ENCODE peak calls at places on chromosomes 12 and 14, in four cellular contexts. One of them, this sample, is unnamed.

GRCh38 chr12:52236386-52237050 is 3.5 kb downstream of the KRT7 start:
- DNase-seq in IMR-90: no peak
- DNase-seq in transverse colon: no peak
- DNase-seq in tibial nerve: no peak
- DNase-seq in this sample: no peak

GRCh38 chr14:102316048-102316745 is 3.3 kb upstream of the ZNF839 start:
- DNase-seq in IMR-90: peak; percentile 75
- DNase-seq in transverse colon: peak; percentile 39
- DNase-seq in tibial nerve: peak; percentile 70
- DNase-seq in this sample: no peak

GRCh38 chr12:19710811-19711793 is 271.8 kb downstream of the AEBP2 start:
- DNase-seq in tibial nerve: peak; percentile 25
- DNase-seq in transverse colon: no peak
- DNase-seq in IMR-90: no peak
- DNase-seq in this sample: no peak

GRCh38 chr12:12718853-12719252 is 1.7 kb downstream of the CDKN1B start:
- DNase-seq in transverse colon: no peak
- DNase-seq in tibial nerve: no peak
- DNase-seq in IMR-90: peak; percentile 76
- DNase-seq in this sample: no peak

GRCh38 chr12:52041695-52042123 is 9.5 kb upstream of the NR4A1 start:
- DNase-seq in transverse colon: no peak
- DNase-seq in IMR-90: peak; percentile 44
- DNase-seq in tibial nerve: no peak
- DNase-seq in this sample: no peak

GRCh38 chr14:96989293-96989692 is 192.1 kb downstream of the VRK1 start:
- DNase-seq in IMR-90: no peak
- DNase-seq in transverse colon: no peak
- DNase-seq in tibial nerve: no peak
- DNase-seq in this sample: no peak

GRCh38 chr14:98704441-98704840 is 567.6 kb downstream of the BCL11B start:
- DNase-seq in tibial nerve: no peak
- DNase-seq in IMR-90: no peak
- DNase-seq in transverse colon: peak; percentile 9
- DNase-seq in this sample: peak; percentile 3

GRCh38 chr12:107436376-107436775 is 249.2 kb upstream of the PWP1 start:
- DNase-seq in tibial nerve: no peak
- DNase-seq in transverse colon: no peak
- DNase-seq in IMR-90: peak; percentile 83
- DNase-seq in this sample: no peak

GRCh38 chr12:92603741-92604432 is 98.9 kb upstream of the PLEKHG7 start:
- DNase-seq in transverse colon: no peak
- DNase-seq in IMR-90: peak; percentile 50
- DNase-seq in tibial nerve: no peak
- DNase-seq in this sample: no peak

GRCh38 chr12:94716339-94716738 is 66.0 kb upstream of the TMCC3 start:
- DNase-seq in transverse colon: no peak
- DNase-seq in tibial nerve: no peak
- DNase-seq in IMR-90: no peak
- DNase-seq in this sample: no peak

GRCh38 chr12:5888816-5889315 is 56.2 kb downstream of the ANO2 start:
- DNase-seq in tibial nerve: no peak
- DNase-seq in IMR-90: no peak
- DNase-seq in transverse colon: no peak
- DNase-seq in this sample: no peak

GRCh38 chr14:39025810-39026627 is 77.0 kb downstream of the SEC23A start:
- DNase-seq in transverse colon: no peak
- DNase-seq in IMR-90: no peak
- DNase-seq in tibial nerve: no peak
- DNase-seq in this sample: no peak

GRCh38 chr12:30863839-30864238 is 62.7 kb upstream of the TSPAN11 start:
- DNase-seq in tibial nerve: no peak
- DNase-seq in transverse colon: no peak
- DNase-seq in IMR-90: no peak
- DNase-seq in this sample: no peak

GRCh38 chr12:26539131-26539530 is 293.9 kb downstream of the ITPR2 start:
- DNase-seq in transverse colon: peak; percentile 15
- DNase-seq in IMR-90: no peak
- DNase-seq in tibial nerve: no peak
- DNase-seq in this sample: no peak

GRCh38 chr14:34665785-34666425 is 36.0 kb upstream of the SNX6 start:
- DNase-seq in IMR-90: peak; percentile 96
- DNase-seq in transverse colon: peak; percentile 17
- DNase-seq in tibial nerve: peak; percentile 76
- DNase-seq in this sample: peak; percentile 61

GRCh38 chr14:30443368-30444007 is 115.5 kb upstream of the G2E3 start:
- DNase-seq in tibial nerve: no peak
- DNase-seq in IMR-90: peak; percentile 46
- DNase-seq in transverse colon: no peak
- DNase-seq in this sample: no peak

GRCh38 chr12:106386836-106387555 is 29.4 kb downstream of the POLR3B start:
- DNase-seq in IMR-90: peak; percentile 65
- DNase-seq in tibial nerve: no peak
- DNase-seq in transverse colon: no peak
- DNase-seq in this sample: no peak

GRCh38 chr14:89731534-89731933 is 223.0 kb downstream of the EFCAB11 start:
- DNase-seq in IMR-90: no peak
- DNase-seq in tibial nerve: no peak
- DNase-seq in transverse colon: no peak
- DNase-seq in this sample: no peak

GRCh38 chr12:106840217-106840616 is 65.7 kb downstream of the RIC8B start:
- DNase-seq in tibial nerve: no peak
- DNase-seq in transverse colon: no peak
- DNase-seq in IMR-90: peak; percentile 64
- DNase-seq in this sample: no peak

GRCh38 chr12:68381476-68381875 is 49.3 kb upstream of the MDM1 start:
- DNase-seq in IMR-90: no peak
- DNase-seq in tibial nerve: no peak
- DNase-seq in transverse colon: no peak
- DNase-seq in this sample: no peak

GRCh38 chr14:102905116-102906108 is 17.1 kb upstream of the AMN start:
- DNase-seq in transverse colon: no peak
- DNase-seq in IMR-90: no peak
- DNase-seq in tibial nerve: no peak
- DNase-seq in this sample: no peak

GRCh38 chr12:27245039-27245438 is 953 bp downstream of the STK38L start:
- DNase-seq in tibial nerve: no peak
- DNase-seq in IMR-90: no peak
- DNase-seq in transverse colon: no peak
- DNase-seq in this sample: no peak

GRCh38 chr14:35419429-35419841 is 14.9 kb upstream of the NFKBIA start:
- DNase-seq in tibial nerve: no peak
- DNase-seq in IMR-90: no peak
- DNase-seq in transverse colon: no peak
- DNase-seq in this sample: no peak

GRCh38 chr14:37037636-37038387 is 134.6 kb downstream of the SLC25A21 start:
- DNase-seq in transverse colon: no peak
- DNase-seq in IMR-90: no peak
- DNase-seq in tibial nerve: no peak
- DNase-seq in this sample: no peak

GRCh38 chr14:71318097-71318459 is 410.8 kb downstream of the PCNX1 start:
- DNase-seq in transverse colon: no peak
- DNase-seq in IMR-90: no peak
- DNase-seq in tibial nerve: no peak
- DNase-seq in this sample: no peak

GRCh38 chr14:34324363-34324795 is 137.7 kb downstream of the SPTSSA start:
- DNase-seq in transverse colon: peak; percentile 12
- DNase-seq in IMR-90: peak; percentile 26
- DNase-seq in tibial nerve: peak; percentile 60
- DNase-seq in this sample: no peak

GRCh38 chr14:68471029-68471963 is 321.6 kb downstream of the ZFP36L1 start:
- DNase-seq in tibial nerve: no peak
- DNase-seq in IMR-90: no peak
- DNase-seq in transverse colon: no peak
- DNase-seq in this sample: no peak

GRCh38 chr12:94100990-94101901 is 47.1 kb upstream of the PLXNC1 start:
- DNase-seq in IMR-90: peak; percentile 58
- DNase-seq in tibial nerve: peak; percentile 70
- DNase-seq in transverse colon: peak; percentile 85
- DNase-seq in this sample: peak; percentile 80

GRCh38 chr14:89507521-89507920 is 90.5 kb upstream of the FOXN3 start:
- DNase-seq in transverse colon: no peak
- DNase-seq in IMR-90: peak; percentile 91
- DNase-seq in tibial nerve: no peak
- DNase-seq in this sample: no peak

GRCh38 chr12:124172646-124173045 is 122.2 kb upstream of the RFLNA start:
- DNase-seq in transverse colon: no peak
- DNase-seq in tibial nerve: no peak
- DNase-seq in IMR-90: no peak
- DNase-seq in this sample: no peak

GRCh38 chr12:13986031-13986430 is 4.6 kb upstream of the GRIN2B start:
- DNase-seq in IMR-90: no peak
- DNase-seq in transverse colon: no peak
- DNase-seq in tibial nerve: no peak
- DNase-seq in this sample: no peak

GRCh38 chr12:51846209-51846779 is 2.2 kb downstream of the FIGNL2 start:
- DNase-seq in IMR-90: no peak
- DNase-seq in tibial nerve: no peak
- DNase-seq in transverse colon: no peak
- DNase-seq in this sample: no peak

GRCh38 chr12:80716711-80717469 is at the start of gene MYF5:
- DNase-seq in IMR-90: no peak
- DNase-seq in tibial nerve: no peak
- DNase-seq in transverse colon: no peak
- DNase-seq in this sample: no peak

GRCh38 chr14:65840118-65840751 is 427.7 kb downstream of the FUT8 start:
- DNase-seq in tibial nerve: no peak
- DNase-seq in transverse colon: no peak
- DNase-seq in IMR-90: no peak
- DNase-seq in this sample: no peak

GRCh38 chr12:4114986-4115385 is 158.6 kb upstream of the CCND2 start:
- DNase-seq in IMR-90: no peak
- DNase-seq in transverse colon: no peak
- DNase-seq in tibial nerve: no peak
- DNase-seq in this sample: no peak

GRCh38 chr12:24078318-24078765 is 128.9 kb upstream of the SOX5 start:
- DNase-seq in IMR-90: peak; percentile 57
- DNase-seq in tibial nerve: no peak
- DNase-seq in transverse colon: no peak
- DNase-seq in this sample: no peak

GRCh38 chr14:77110286-77110685 is 12.2 kb downstream of the CIPC start:
- DNase-seq in tibial nerve: no peak
- DNase-seq in transverse colon: no peak
- DNase-seq in IMR-90: no peak
- DNase-seq in this sample: no peak

GRCh38 chr14:77109656-77110055 is 11.6 kb downstream of the CIPC start:
- DNase-seq in transverse colon: no peak
- DNase-seq in IMR-90: no peak
- DNase-seq in tibial nerve: no peak
- DNase-seq in this sample: no peak

GRCh38 chr14:77106666-77107065 is 8.6 kb downstream of the CIPC start:
- DNase-seq in IMR-90: no peak
- DNase-seq in tibial nerve: no peak
- DNase-seq in transverse colon: no peak
- DNase-seq in this sample: no peak

GRCh38 chr14:77107228-77107627 is 9.2 kb downstream of the CIPC start:
- DNase-seq in transverse colon: no peak
- DNase-seq in tibial nerve: peak; percentile 33
- DNase-seq in IMR-90: no peak
- DNase-seq in this sample: no peak

GRCh38 chr14:77108753-77109152 is 10.7 kb downstream of the CIPC start:
- DNase-seq in tibial nerve: no peak
- DNase-seq in transverse colon: no peak
- DNase-seq in IMR-90: no peak
- DNase-seq in this sample: no peak
- H3K36me3 ChIP-seq in tibial nerve: peaks cover 4% of the 10 kb centered on the region
- H3K36me3 ChIP-seq in transverse colon: peaks cover 48% of the 10 kb centered on the region
- H3K36me3 ChIP-seq in IMR-90: peaks cover 14% of the 10 kb centered on the region
- H3K36me3 ChIP-seq in this sample: peaks cover 2% of the 10 kb centered on the region

DNA sequence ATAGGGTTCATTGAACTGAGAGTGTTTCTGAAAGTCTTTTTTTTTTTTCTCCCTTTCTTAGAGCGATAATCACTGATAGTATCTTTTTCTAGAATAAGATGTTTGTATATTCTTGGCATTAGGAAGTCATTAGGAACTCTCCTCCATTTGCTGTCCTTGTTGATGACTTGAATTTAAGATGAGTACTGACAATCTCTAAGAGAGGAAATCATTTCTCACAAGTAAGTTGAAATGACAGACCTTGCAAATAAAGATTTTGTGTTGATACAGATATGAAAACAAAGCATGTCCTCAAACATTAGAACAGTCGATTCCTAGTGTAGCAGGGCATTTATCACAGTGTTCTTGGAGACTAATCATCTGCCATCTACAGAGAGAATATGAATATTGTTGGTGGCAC is 458.4 kb upstream of the SYT1 start:
- DNase-seq in transverse colon: no peak
- DNase-seq in tibial nerve: no peak
- DNase-seq in IMR-90: no peak
- DNase-seq in this sample: no peak
- H3K4me3 ChIP-seq in transverse colon: no peak overlapping the region
- H3K4me3 ChIP-seq in tibial nerve: no peak overlapping the region
- H3K4me3 ChIP-seq in IMR-90: no peak overlapping the region
- H3K4me3 ChIP-seq in this sample: no peak overlapping the region

GRCh38 chr14:81312289-81312876 is 87.7 kb downstream of the STON2 start:
- DNase-seq in tibial nerve: no peak
- DNase-seq in IMR-90: no peak
- DNase-seq in transverse colon: no peak
- DNase-seq in this sample: no peak

GRCh38 chr14:81314443-81315175 is 85.5 kb downstream of the STON2 start:
- DNase-seq in IMR-90: no peak
- DNase-seq in transverse colon: no peak
- DNase-seq in tibial nerve: no peak
- DNase-seq in this sample: no peak

GRCh38 chr14:81313775-81314429 is 86.2 kb downstream of the STON2 start:
- DNase-seq in transverse colon: no peak
- DNase-seq in tibial nerve: no peak
- DNase-seq in IMR-90: no peak
- DNase-seq in this sample: no peak

GRCh38 chr14:81313200-81313599 is 86.9 kb downstream of the STON2 start:
- DNase-seq in transverse colon: no peak
- DNase-seq in tibial nerve: no peak
- DNase-seq in IMR-90: no peak
- DNase-seq in this sample: no peak

DNA sequence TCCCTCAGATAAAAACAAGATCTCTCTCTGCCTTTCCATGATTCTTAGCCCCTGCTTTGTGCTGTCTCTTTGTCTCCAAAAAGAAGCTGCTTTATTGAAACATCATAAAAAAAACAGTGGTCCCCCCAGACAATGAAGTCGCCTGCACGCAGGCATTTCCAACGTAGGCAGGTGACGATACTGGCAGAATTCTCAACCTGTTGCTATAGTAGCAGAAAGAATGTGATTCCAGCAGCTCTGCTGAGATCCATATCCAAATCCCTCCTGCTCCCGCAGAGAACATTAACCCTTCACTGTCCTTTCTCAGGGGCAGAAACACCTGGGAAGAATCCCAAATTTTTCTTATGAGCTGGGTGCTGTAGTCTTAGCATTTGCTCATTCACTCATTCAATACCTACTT is 84.8 kb downstream of the STON2 start:
- DNase-seq in transverse colon: no peak
- DNase-seq in tibial nerve: no peak
- DNase-seq in IMR-90: no peak
- DNase-seq in this sample: no peak
- H3K4me1 ChIP-seq in transverse colon: peaks cover 7% of the 10 kb centered on the region
- H3K4me1 ChIP-seq in tibial nerve: no peaks in the 10 kb centered on the region
- H3K4me1 ChIP-seq in IMR-90: no peaks in the 10 kb centered on the region
- H3K4me1 ChIP-seq in this sample: no peaks in the 10 kb centered on the region

GRCh38 chr14:93036652-93037341 is 78.9 kb downstream of the ITPK1 start:
- DNase-seq in tibial nerve: no peak
- DNase-seq in transverse colon: no peak
- DNase-seq in IMR-90: no peak
- DNase-seq in this sample: no peak
- H3K36me3 ChIP-seq in tibial nerve: no peaks in the 10 kb centered on the region
- H3K36me3 ChIP-seq in transverse colon: no peaks in the 10 kb centered on the region
- H3K36me3 ChIP-seq in IMR-90: no peaks in the 10 kb centered on the region
- H3K36me3 ChIP-seq in this sample: no peaks in the 10 kb centered on the region